ENCODE peak calls at places on chromosomes 1 and 21, in six cellular contexts. One of them, this sample, is unnamed. For H3K36me3, the result is how much of the 10 kb centered on the place peaks cover.

GRCh38 chr1:17289756-17290155 is 18.2 kb upstream of the PADI4 start:
- DNase-seq in lower lobe of right lung: no peak
- DNase-seq in left lung: no peak
- DNase-seq in suprapubic skin: no peak
- DNase-seq in psoas muscle: no peak
- DNase-seq in fibroblast of lung: peak
- DNase-seq in this sample: peak

GRCh38 chr1:156860113-156860638 is 489 bp upstream of the NTRK1 start:
- DNase-seq in lower lobe of right lung: no peak
- DNase-seq in left lung: no peak
- DNase-seq in suprapubic skin: no peak
- DNase-seq in psoas muscle: peak
- DNase-seq in fibroblast of lung: peak
- DNase-seq in this sample: peak

GRCh38 chr1:38208720-38209632 is 162.4 kb upstream of the POU3F1 start:
- DNase-seq in lower lobe of right lung: no peak
- DNase-seq in left lung: no peak
- DNase-seq in suprapubic skin: no peak
- DNase-seq in psoas muscle: no peak
- DNase-seq in fibroblast of lung: no peak
- DNase-seq in this sample: no peak

GRCh38 chr1:76012341-76013208 is 62.0 kb upstream of the ST6GALNAC3 start:
- DNase-seq in lower lobe of right lung: no peak
- DNase-seq in left lung: no peak
- DNase-seq in suprapubic skin: no peak
- DNase-seq in psoas muscle: no peak
- DNase-seq in fibroblast of lung: no peak
- DNase-seq in this sample: no peak

GRCh38 chr21:41322496-41323382 is 6.1 kb downstream of the FAM3B start:
- DNase-seq in lower lobe of right lung: no peak
- DNase-seq in left lung: peak
- DNase-seq in suprapubic skin: no peak
- DNase-seq in psoas muscle: no peak
- DNase-seq in fibroblast of lung: no peak
- DNase-seq in this sample: no peak

GRCh38 chr1:5830771-5831599 is 161.2 kb downstream of the NPHP4 start:
- DNase-seq in lower lobe of right lung: no peak
- DNase-seq in left lung: peak
- DNase-seq in suprapubic skin: no peak
- DNase-seq in psoas muscle: no peak
- DNase-seq in fibroblast of lung: no peak
- DNase-seq in this sample: no peak

GRCh38 chr1:214933375-214933774 is 149.2 kb upstream of the KCNK2 start:
- DNase-seq in lower lobe of right lung: no peak
- DNase-seq in left lung: no peak
- DNase-seq in suprapubic skin: no peak
- DNase-seq in psoas muscle: no peak
- DNase-seq in fibroblast of lung: no peak
- DNase-seq in this sample: no peak

GRCh38 chr1:94746635-94747525 is 73.3 kb upstream of the SLC44A3 start:
- DNase-seq in lower lobe of right lung: no peak
- DNase-seq in left lung: no peak
- DNase-seq in suprapubic skin: no peak
- DNase-seq in psoas muscle: peak
- DNase-seq in fibroblast of lung: peak
- DNase-seq in this sample: no peak

GRCh38 chr1:155000725-155001437 is 1.7 kb upstream of the ZBTB7B start:
- DNase-seq in lower lobe of right lung: peak
- DNase-seq in left lung: peak
- DNase-seq in suprapubic skin: peak
- DNase-seq in psoas muscle: peak
- DNase-seq in fibroblast of lung: peak
- DNase-seq in this sample: peak

GRCh38 chr1:231091853-231092301 is 51.8 kb upstream of the FAM89A start:
- DNase-seq in lower lobe of right lung: peak
- DNase-seq in left lung: no peak
- DNase-seq in suprapubic skin: no peak
- DNase-seq in psoas muscle: no peak
- DNase-seq in fibroblast of lung: peak
- DNase-seq in this sample: peak

GRCh38 chr1:96660503-96660902 is 61.1 kb upstream of the PTBP2 start:
- DNase-seq in lower lobe of right lung: no peak
- DNase-seq in left lung: no peak
- DNase-seq in suprapubic skin: no peak
- DNase-seq in psoas muscle: no peak
- DNase-seq in fibroblast of lung: peak
- DNase-seq in this sample: no peak

GRCh38 chr1:36743286-36744005 is 260.7 kb upstream of the CSF3R start:
- DNase-seq in lower lobe of right lung: no peak
- DNase-seq in left lung: no peak
- DNase-seq in suprapubic skin: no peak
- DNase-seq in psoas muscle: no peak
- DNase-seq in fibroblast of lung: no peak
- DNase-seq in this sample: no peak

GRCh38 chr1:92326681-92327080 is 27.8 kb downstream of the RPAP2 start:
- DNase-seq in lower lobe of right lung: no peak
- DNase-seq in left lung: no peak
- DNase-seq in suprapubic skin: no peak
- DNase-seq in psoas muscle: no peak
- DNase-seq in fibroblast of lung: no peak
- DNase-seq in this sample: no peak

GRCh38 chr1:38776466-38776865 is 83.1 kb downstream of the RRAGC start:
- DNase-seq in lower lobe of right lung: no peak
- DNase-seq in left lung: no peak
- DNase-seq in suprapubic skin: no peak
- DNase-seq in psoas muscle: no peak
- DNase-seq in fibroblast of lung: no peak
- DNase-seq in this sample: no peak

GRCh38 chr1:15770313-15770962 is 11.8 kb downstream of the FBLIM1 start:
- DNase-seq in lower lobe of right lung: no peak
- DNase-seq in left lung: no peak
- DNase-seq in suprapubic skin: no peak
- DNase-seq in psoas muscle: no peak
- DNase-seq in fibroblast of lung: no peak
- DNase-seq in this sample: no peak
- H3K36me3 ChIP-seq in lower lobe of right lung: under half
- H3K36me3 ChIP-seq in left lung: under half
- H3K36me3 ChIP-seq in suprapubic skin: half or more
- H3K36me3 ChIP-seq in psoas muscle: under half
- H3K36me3 ChIP-seq in fibroblast of lung: under half
- H3K36me3 ChIP-seq in this sample: half or more

DNA sequence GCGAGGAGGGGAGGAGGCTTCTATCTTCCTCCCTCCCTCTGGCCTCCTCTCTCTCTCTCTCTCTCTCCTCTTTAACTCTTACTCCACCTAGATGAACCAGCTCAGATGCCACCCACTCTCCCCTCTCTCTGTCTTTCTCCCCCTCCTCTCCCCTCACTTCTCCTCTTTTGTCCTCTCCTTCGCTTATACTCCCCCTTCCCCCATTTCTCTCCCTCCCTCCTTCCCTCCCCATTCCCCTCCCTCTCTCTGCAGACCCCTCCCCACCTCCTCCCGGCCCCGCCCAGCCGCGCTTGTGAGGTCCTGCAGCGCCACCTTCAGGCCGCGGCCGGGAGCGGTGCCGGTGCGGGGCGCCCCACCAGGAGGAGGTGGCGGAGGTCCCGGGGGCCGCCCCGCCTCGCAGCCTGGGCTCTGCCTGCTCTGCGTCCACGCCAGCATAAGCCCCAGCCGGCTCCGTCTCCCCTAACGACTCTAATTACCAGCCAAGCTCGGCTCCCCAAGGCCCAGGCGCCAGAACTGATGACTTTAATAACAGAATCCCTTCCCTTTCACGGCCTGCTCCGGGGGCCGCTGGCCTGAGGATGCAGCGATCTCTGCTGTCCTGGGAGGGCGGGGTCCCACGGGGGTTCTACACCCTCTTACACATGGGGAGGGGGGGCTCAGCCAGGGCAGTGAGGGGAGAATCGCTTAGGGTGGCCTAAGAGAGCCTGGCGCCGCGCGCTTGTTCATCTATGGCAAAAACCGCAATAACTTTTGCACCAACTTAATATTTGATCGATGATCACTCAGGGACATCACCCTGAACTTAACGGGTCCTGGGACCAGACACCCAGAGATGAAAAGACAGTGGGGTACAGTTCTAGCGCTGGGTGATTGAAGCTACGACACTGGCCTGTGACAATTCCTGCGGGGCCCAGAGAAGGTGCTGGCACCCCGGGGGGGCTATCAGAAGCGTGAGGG is 637.3 kb downstream of the MATN1 start:
- DNase-seq in lower lobe of right lung: peak
- DNase-seq in left lung: no peak
- DNase-seq in suprapubic skin: no peak
- DNase-seq in psoas muscle: peak
- DNase-seq in fibroblast of lung: peak
- DNase-seq in this sample: peak
- TF ChIP-seq CTCF in lower lobe of right lung: peak
- TF ChIP-seq CTCF in left lung: peak
- TF ChIP-seq CTCF in suprapubic skin: peak
- TF ChIP-seq CTCF in psoas muscle: peak
- TF ChIP-seq CTCF in fibroblast of lung: peak
- TF ChIP-seq CTCF in this sample: no peak

GRCh38 chr1:33515112-33515511 is 42.7 kb downstream of the ZSCAN20 start:
- DNase-seq in lower lobe of right lung: no peak
- DNase-seq in left lung: no peak
- DNase-seq in suprapubic skin: no peak
- DNase-seq in psoas muscle: no peak
- DNase-seq in fibroblast of lung: no peak
- DNase-seq in this sample: no peak
- H3K36me3 ChIP-seq in lower lobe of right lung: under half
- H3K36me3 ChIP-seq in left lung: under half
- H3K36me3 ChIP-seq in suprapubic skin: under half
- H3K36me3 ChIP-seq in psoas muscle: under half
- H3K36me3 ChIP-seq in fibroblast of lung: under half
- H3K36me3 ChIP-seq in this sample: under half

DNA sequence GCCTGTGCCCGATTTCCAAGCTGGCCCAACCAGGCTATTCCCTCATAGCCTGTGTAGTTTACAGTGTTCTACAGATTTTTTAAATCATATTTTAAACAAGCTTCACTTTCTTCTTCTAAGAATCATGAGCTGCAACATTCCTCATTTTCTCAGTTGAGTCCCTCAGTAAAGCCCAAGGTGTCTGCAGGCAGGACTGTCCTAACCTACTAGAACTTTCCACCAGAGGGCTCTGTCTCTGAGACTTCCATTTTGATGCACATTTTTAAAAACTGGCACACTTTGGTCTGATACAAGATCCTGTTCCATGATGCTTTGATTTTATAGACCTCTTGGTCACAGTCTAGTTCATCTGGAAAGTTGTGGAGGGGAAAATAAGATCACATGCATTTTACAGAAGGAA is 21.6 kb upstream of the SLAMF6 start:
- DNase-seq in lower lobe of right lung: no peak
- DNase-seq in left lung: no peak
- DNase-seq in suprapubic skin: no peak
- DNase-seq in psoas muscle: no peak
- DNase-seq in fibroblast of lung: no peak
- DNase-seq in this sample: no peak
- TF ChIP-seq CTCF in lower lobe of right lung: peak
- TF ChIP-seq CTCF in left lung: no peak
- TF ChIP-seq CTCF in suprapubic skin: no peak
- TF ChIP-seq CTCF in psoas muscle: no peak
- TF ChIP-seq CTCF in fibroblast of lung: peak
- TF ChIP-seq CTCF in this sample: peak

GRCh38 chr1:11678442-11678841 is 2.5 kb downstream of the MAD2L2 start:
- DNase-seq in lower lobe of right lung: no peak
- DNase-seq in left lung: no peak
- DNase-seq in suprapubic skin: no peak
- DNase-seq in psoas muscle: no peak
- DNase-seq in fibroblast of lung: no peak
- DNase-seq in this sample: no peak

GRCh38 chr1:11676386-11677103 is 4.4 kb downstream of the MAD2L2 start:
- DNase-seq in lower lobe of right lung: no peak
- DNase-seq in left lung: peak
- DNase-seq in suprapubic skin: no peak
- DNase-seq in psoas muscle: no peak
- DNase-seq in fibroblast of lung: no peak
- DNase-seq in this sample: no peak

GRCh38 chr1:11674488-11674887 is 6.5 kb downstream of the MAD2L2 start:
- DNase-seq in lower lobe of right lung: no peak
- DNase-seq in left lung: no peak
- DNase-seq in suprapubic skin: no peak
- DNase-seq in psoas muscle: no peak
- DNase-seq in fibroblast of lung: no peak
- DNase-seq in this sample: no peak

GRCh38 chr1:11673089-11673769 is 7.7 kb downstream of the MAD2L2 start:
- DNase-seq in lower lobe of right lung: no peak
- DNase-seq in left lung: no peak
- DNase-seq in suprapubic skin: no peak
- DNase-seq in psoas muscle: no peak
- DNase-seq in fibroblast of lung: no peak
- DNase-seq in this sample: no peak

DNA sequence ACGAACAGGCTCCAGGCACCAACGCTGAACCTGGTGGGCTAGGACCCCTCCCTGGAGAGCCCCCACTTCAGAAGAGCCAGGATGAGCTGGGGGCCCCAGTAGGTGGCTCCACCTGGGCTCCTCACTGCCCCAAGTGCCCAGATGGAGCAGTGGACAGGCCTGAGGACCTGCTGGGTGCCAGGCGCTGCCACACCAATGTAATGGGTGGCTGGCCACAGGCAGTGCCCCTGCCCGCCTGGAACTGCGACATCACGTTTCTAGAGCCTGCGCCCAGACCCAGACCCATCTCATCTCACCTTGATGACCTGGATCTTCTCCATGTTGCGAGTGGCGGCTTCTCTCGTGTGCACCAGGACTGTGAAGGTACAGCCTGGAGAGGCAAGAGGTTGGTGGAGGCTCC is 5.6 kb downstream of the MAD2L2 start:
- DNase-seq in lower lobe of right lung: no peak
- DNase-seq in left lung: no peak
- DNase-seq in suprapubic skin: no peak
- DNase-seq in psoas muscle: no peak
- DNase-seq in fibroblast of lung: no peak
- DNase-seq in this sample: no peak
- H3K36me3 ChIP-seq in lower lobe of right lung: half or more
- H3K36me3 ChIP-seq in left lung: half or more
- H3K36me3 ChIP-seq in suprapubic skin: half or more
- H3K36me3 ChIP-seq in psoas muscle: under half
- H3K36me3 ChIP-seq in fibroblast of lung: under half
- H3K36me3 ChIP-seq in this sample: under half

DNA sequence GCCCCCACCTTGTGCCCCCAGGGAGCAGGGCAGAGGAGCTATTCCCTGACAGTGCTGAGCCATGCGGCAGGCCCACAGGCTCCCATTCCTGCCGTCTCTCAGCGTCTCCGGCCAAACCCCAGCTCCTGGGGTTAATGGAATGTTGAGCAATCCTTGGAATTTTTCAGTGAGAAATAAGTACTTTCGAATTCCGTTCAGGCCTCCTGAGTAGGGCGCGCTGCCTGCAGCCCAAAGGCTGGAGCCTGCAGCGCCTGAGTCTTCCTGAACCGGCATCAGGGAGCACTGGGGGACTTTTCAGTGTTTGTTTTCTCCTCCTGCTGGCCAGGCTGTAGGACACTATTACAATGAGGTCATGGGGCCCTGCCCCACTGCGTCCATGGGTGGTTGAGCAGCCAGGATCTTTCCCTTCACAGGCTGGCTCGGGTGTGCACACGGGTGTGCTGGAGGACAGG is 33.3 kb upstream of the CSF1 start:
- DNase-seq in lower lobe of right lung: peak
- DNase-seq in left lung: peak
- DNase-seq in suprapubic skin: peak
- DNase-seq in psoas muscle: peak
- DNase-seq in fibroblast of lung: peak
- DNase-seq in this sample: peak
- TF ChIP-seq CTCF in lower lobe of right lung: no peak
- TF ChIP-seq CTCF in left lung: no peak
- TF ChIP-seq CTCF in suprapubic skin: peak
- TF ChIP-seq CTCF in psoas muscle: peak
- TF ChIP-seq CTCF in fibroblast of lung: peak
- TF ChIP-seq CTCF in this sample: peak

GRCh38 chr1:245062906-245063305 is 91.9 kb upstream of the KIF26B start:
- DNase-seq in lower lobe of right lung: no peak
- DNase-seq in left lung: no peak
- DNase-seq in suprapubic skin: no peak
- DNase-seq in psoas muscle: no peak
- DNase-seq in fibroblast of lung: no peak
- DNase-seq in this sample: no peak
- H3K36me3 ChIP-seq in lower lobe of right lung: under half
- H3K36me3 ChIP-seq in left lung: under half
- H3K36me3 ChIP-seq in suprapubic skin: under half
- H3K36me3 ChIP-seq in psoas muscle: under half
- H3K36me3 ChIP-seq in fibroblast of lung: under half
- H3K36me3 ChIP-seq in this sample: under half

This sample was measured in Peyer's patch.